ENCODE peak calls at places on chromosomes 6 and 20, in ten cellular contexts. One of them, this sample, is unnamed.

GRCh38 chr6:47780510-47781356 is 1.1 kb upstream of the OPN5 start:
- DNase-seq in CD4-positive, alpha-beta T cell: no peak
- DNase-seq in psoas muscle: no peak
- DNase-seq in neural progenitor cell: peak; percentile 66
- DNase-seq in Calu3: peak; percentile 42
- DNase-seq in MCF 10A: peak; percentile 76
- DNase-seq in endothelial cell: peak; percentile 22
- DNase-seq in esophagus squamous epithelium: no peak
- DNase-seq in pancreas: no peak
- DNase-seq in WTC11: no peak
- DNase-seq in this sample: peak; percentile 84

GRCh38 chr20:10185741-10186558 is 32.7 kb upstream of the SNAP25 start:
- DNase-seq in psoas muscle: no peak
- DNase-seq in Calu3: peak; percentile 26
- DNase-seq in pancreas: peak; percentile 41
- DNase-seq in endothelial cell: no peak
- DNase-seq in esophagus squamous epithelium: no peak
- DNase-seq in MCF 10A: peak; percentile 51
- DNase-seq in CD4-positive, alpha-beta T cell: no peak
- DNase-seq in neural progenitor cell: no peak
- DNase-seq in WTC11: no peak
- DNase-seq in this sample: no peak

GRCh38 chr20:49284818-49285217 is 7.0 kb upstream of the ZNFX1 start:
- DNase-seq in esophagus squamous epithelium: no peak
- DNase-seq in pancreas: no peak
- DNase-seq in CD4-positive, alpha-beta T cell: no peak
- DNase-seq in MCF 10A: no peak
- DNase-seq in psoas muscle: no peak
- DNase-seq in endothelial cell: no peak
- DNase-seq in neural progenitor cell: no peak
- DNase-seq in WTC11: no peak
- DNase-seq in Calu3: no peak
- DNase-seq in this sample: no peak

GRCh38 chr20:10540636-10541493 is 105.8 kb downstream of the SLX4IP start:
- DNase-seq in CD4-positive, alpha-beta T cell: no peak
- DNase-seq in WTC11: no peak
- DNase-seq in psoas muscle: no peak
- DNase-seq in Calu3: peak; percentile 8
- DNase-seq in endothelial cell: no peak
- DNase-seq in neural progenitor cell: no peak
- DNase-seq in esophagus squamous epithelium: no peak
- DNase-seq in MCF 10A: peak; percentile 83
- DNase-seq in pancreas: no peak
- DNase-seq in this sample: peak; percentile 90

GRCh38 chr20:48847498-48848205 is 19.9 kb upstream of the PREX1 start:
- DNase-seq in esophagus squamous epithelium: no peak
- DNase-seq in neural progenitor cell: no peak
- DNase-seq in endothelial cell: no peak
- DNase-seq in MCF 10A: no peak
- DNase-seq in WTC11: no peak
- DNase-seq in psoas muscle: no peak
- DNase-seq in CD4-positive, alpha-beta T cell: no peak
- DNase-seq in pancreas: no peak
- DNase-seq in Calu3: no peak
- DNase-seq in this sample: no peak

GRCh38 chr6:1481326-1481725 is 92.0 kb downstream of the FOXF2 start:
- DNase-seq in WTC11: no peak
- DNase-seq in pancreas: no peak
- DNase-seq in Calu3: no peak
- DNase-seq in endothelial cell: no peak
- DNase-seq in neural progenitor cell: no peak
- DNase-seq in psoas muscle: no peak
- DNase-seq in CD4-positive, alpha-beta T cell: no peak
- DNase-seq in esophagus squamous epithelium: no peak
- DNase-seq in MCF 10A: peak; percentile 83
- DNase-seq in this sample: peak; percentile 97

GRCh38 chr6:55543633-55544309 is 35.2 kb downstream of the HMGCLL1 start:
- DNase-seq in esophagus squamous epithelium: no peak
- DNase-seq in MCF 10A: peak; percentile 22
- DNase-seq in pancreas: no peak
- DNase-seq in CD4-positive, alpha-beta T cell: no peak
- DNase-seq in Calu3: no peak
- DNase-seq in psoas muscle: no peak
- DNase-seq in neural progenitor cell: peak; percentile 33
- DNase-seq in WTC11: peak; percentile 16
- DNase-seq in endothelial cell: no peak
- DNase-seq in this sample: no peak

GRCh38 chr6:13710552-13711383 is 867 bp downstream of the RANBP9 start:
- DNase-seq in endothelial cell: peak; percentile 64
- DNase-seq in Calu3: peak; percentile 37
- DNase-seq in pancreas: peak; percentile 68
- DNase-seq in MCF 10A: peak; percentile 39
- DNase-seq in neural progenitor cell: peak; percentile 67
- DNase-seq in WTC11: peak; percentile 47
- DNase-seq in esophagus squamous epithelium: no peak
- DNase-seq in psoas muscle: peak; percentile 69
- DNase-seq in CD4-positive, alpha-beta T cell: peak; percentile 36
- DNase-seq in this sample: peak; percentile 43

GRCh38 chr6:86937219-86938079 is at the start of gene HTR1E:
- DNase-seq in MCF 10A: peak; percentile 48
- DNase-seq in endothelial cell: peak; percentile 78
- DNase-seq in Calu3: peak; percentile 66
- DNase-seq in esophagus squamous epithelium: no peak
- DNase-seq in pancreas: peak; percentile 49
- DNase-seq in psoas muscle: peak; percentile 52
- DNase-seq in CD4-positive, alpha-beta T cell: no peak
- DNase-seq in neural progenitor cell: peak; percentile 70
- DNase-seq in WTC11: no peak
- DNase-seq in this sample: peak; percentile 2

GRCh38 chr6:106381871-106382270 is 21.4 kb downstream of the CRYBG1 start:
- DNase-seq in Calu3: peak; percentile 51
- DNase-seq in psoas muscle: no peak
- DNase-seq in WTC11: no peak
- DNase-seq in neural progenitor cell: no peak
- DNase-seq in MCF 10A: peak; percentile 84
- DNase-seq in CD4-positive, alpha-beta T cell: no peak
- DNase-seq in pancreas: no peak
- DNase-seq in esophagus squamous epithelium: no peak
- DNase-seq in endothelial cell: no peak
- DNase-seq in this sample: no peak

GRCh38 chr20:46305331-46305972 is 2.8 kb downstream of the CDH22 start:
- DNase-seq in endothelial cell: no peak
- DNase-seq in MCF 10A: no peak
- DNase-seq in WTC11: no peak
- DNase-seq in neural progenitor cell: no peak
- DNase-seq in CD4-positive, alpha-beta T cell: no peak
- DNase-seq in pancreas: peak; percentile 76
- DNase-seq in Calu3: no peak
- DNase-seq in psoas muscle: no peak
- DNase-seq in esophagus squamous epithelium: no peak
- DNase-seq in this sample: no peak

GRCh38 chr6:42199106-42199981 is 4.6 kb upstream of the GUCA1B start:
- DNase-seq in Calu3: no peak
- DNase-seq in psoas muscle: no peak
- DNase-seq in neural progenitor cell: no peak
- DNase-seq in WTC11: no peak
- DNase-seq in esophagus squamous epithelium: no peak
- DNase-seq in pancreas: no peak
- DNase-seq in CD4-positive, alpha-beta T cell: no peak
- DNase-seq in MCF 10A: peak; percentile 44
- DNase-seq in endothelial cell: no peak
- DNase-seq in this sample: peak; percentile 73

GRCh38 chr20:52054123-52054522 is 137.5 kb downstream of the ZFP64 start:
- DNase-seq in CD4-positive, alpha-beta T cell: no peak
- DNase-seq in neural progenitor cell: no peak
- DNase-seq in MCF 10A: no peak
- DNase-seq in pancreas: no peak
- DNase-seq in endothelial cell: no peak
- DNase-seq in esophagus squamous epithelium: no peak
- DNase-seq in psoas muscle: no peak
- DNase-seq in WTC11: no peak
- DNase-seq in Calu3: no peak
- DNase-seq in this sample: no peak

GRCh38 chr6:154995241-154996162 is at the start of gene TIAM2:
- DNase-seq in neural progenitor cell: peak; percentile 87
- DNase-seq in pancreas: no peak
- DNase-seq in MCF 10A: no peak
- DNase-seq in psoas muscle: peak; percentile 64
- DNase-seq in endothelial cell: peak; percentile 45
- DNase-seq in CD4-positive, alpha-beta T cell: no peak
- DNase-seq in Calu3: peak; percentile 28
- DNase-seq in WTC11: peak; percentile 63
- DNase-seq in esophagus squamous epithelium: no peak
- DNase-seq in this sample: peak; percentile 64
- TF ChIP-seq CTCF in neural progenitor cell: peak; percentile 38
- TF ChIP-seq CTCF in pancreas: no peak
- TF ChIP-seq CTCF in MCF 10A: no peak
- TF ChIP-seq CTCF in psoas muscle: no peak
- TF ChIP-seq CTCF in endothelial cell: no peak
- TF ChIP-seq CTCF in CD4-positive, alpha-beta T cell: no peak
- TF ChIP-seq CTCF in Calu3: no peak
- TF ChIP-seq CTCF in WTC11: no peak
- TF ChIP-seq CTCF in esophagus squamous epithelium: no peak
- TF ChIP-seq CTCF in this sample: no peak

DNA sequence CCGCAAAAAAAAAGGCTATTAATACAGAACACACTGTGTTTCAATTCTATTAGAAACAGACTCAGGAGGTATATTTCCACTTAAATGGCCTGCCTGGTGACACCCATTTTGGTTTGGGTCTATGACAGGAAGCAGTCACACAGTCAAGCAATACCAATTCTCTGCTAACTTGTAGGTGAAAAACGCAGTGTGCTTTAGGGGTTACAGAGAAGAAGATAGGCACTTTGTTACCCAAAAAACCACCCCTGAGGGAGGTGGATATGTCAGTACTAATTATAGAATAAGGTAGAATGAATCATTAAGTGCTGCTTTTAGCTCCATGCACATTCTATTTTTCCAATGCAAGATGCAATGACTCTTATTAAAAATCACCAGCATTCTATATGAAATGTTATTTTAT is 53.8 kb downstream of the DNAAF9 start:
- DNase-seq in psoas muscle: no peak
- DNase-seq in esophagus squamous epithelium: no peak
- DNase-seq in WTC11: no peak
- DNase-seq in MCF 10A: no peak
- DNase-seq in Calu3: no peak
- DNase-seq in pancreas: no peak
- DNase-seq in endothelial cell: no peak
- DNase-seq in neural progenitor cell: no peak
- DNase-seq in CD4-positive, alpha-beta T cell: no peak
- DNase-seq in this sample: no peak
- TF ChIP-seq CTCF in psoas muscle: no peak
- TF ChIP-seq CTCF in esophagus squamous epithelium: no peak
- TF ChIP-seq CTCF in WTC11: no peak
- TF ChIP-seq CTCF in MCF 10A: no peak
- TF ChIP-seq CTCF in Calu3: no peak
- TF ChIP-seq CTCF in pancreas: no peak
- TF ChIP-seq CTCF in endothelial cell: no peak
- TF ChIP-seq CTCF in neural progenitor cell: no peak
- TF ChIP-seq CTCF in CD4-positive, alpha-beta T cell: no peak
- TF ChIP-seq CTCF in this sample: no peak

GRCh38 chr6:28809947-28810654 is 113.7 kb downstream of the TRIM27 start:
- DNase-seq in Calu3: no peak
- DNase-seq in endothelial cell: no peak
- DNase-seq in psoas muscle: no peak
- DNase-seq in WTC11: no peak
- DNase-seq in pancreas: no peak
- DNase-seq in esophagus squamous epithelium: no peak
- DNase-seq in neural progenitor cell: peak; percentile 67
- DNase-seq in CD4-positive, alpha-beta T cell: no peak
- DNase-seq in MCF 10A: peak; percentile 30
- DNase-seq in this sample: peak; percentile 47
- TF ChIP-seq CTCF in Calu3: no peak
- TF ChIP-seq CTCF in endothelial cell: no peak
- TF ChIP-seq CTCF in psoas muscle: no peak
- TF ChIP-seq CTCF in WTC11: no peak
- TF ChIP-seq CTCF in pancreas: no peak
- TF ChIP-seq CTCF in esophagus squamous epithelium: no peak
- TF ChIP-seq CTCF in neural progenitor cell: peak; percentile 24
- TF ChIP-seq CTCF in CD4-positive, alpha-beta T cell: no peak
- TF ChIP-seq CTCF in MCF 10A: no peak
- TF ChIP-seq CTCF in this sample: no peak

GRCh38 chr6:30687659-30688431 is 1.4 kb upstream of the PPP1R18 start:
- DNase-seq in pancreas: peak; percentile 56
- DNase-seq in Calu3: peak; percentile 39
- DNase-seq in MCF 10A: peak; percentile 51
- DNase-seq in endothelial cell: peak; percentile 21
- DNase-seq in neural progenitor cell: no peak
- DNase-seq in esophagus squamous epithelium: no peak
- DNase-seq in psoas muscle: peak; percentile 71
- DNase-seq in WTC11: peak; percentile 46
- DNase-seq in CD4-positive, alpha-beta T cell: no peak
- DNase-seq in this sample: peak; percentile 84
- TF ChIP-seq CTCF in pancreas: no peak
- TF ChIP-seq CTCF in Calu3: no peak
- TF ChIP-seq CTCF in MCF 10A: no peak
- TF ChIP-seq CTCF in endothelial cell: no peak
- TF ChIP-seq CTCF in neural progenitor cell: peak; percentile 8
- TF ChIP-seq CTCF in esophagus squamous epithelium: no peak
- TF ChIP-seq CTCF in psoas muscle: no peak
- TF ChIP-seq CTCF in WTC11: no peak
- TF ChIP-seq CTCF in CD4-positive, alpha-beta T cell: no peak
- TF ChIP-seq CTCF in this sample: peak; percentile 26

This sample was measured in foreskin fibroblast.